ENCODE peak calls at places on chromosomes 6 and 20, in seven cellular contexts. W, Z, K, R, L, V and Q are unnamed samples.

GRCh38 chr6:41098366-41098765 is 25.6 kb downstream of the NFYA start:
- DNase-seq in W (no peak), Z (peak; percentile 52), K (no peak), R (no peak), L (no peak), V (no peak), Q (no peak)

GRCh38 chr6:111210074-111210729 is 122.9 kb downstream of the SLC16A10 start:
- DNase-seq in W (no peak), Z (peak; percentile 81), K (no peak), R (no peak), L (no peak), V (peak; percentile 19), Q (no peak)

GRCh38 chr6:32177182-32177787 is 920 bp upstream of the RNF5 start:
- DNase-seq in W (peak; percentile 49), Z (no peak), K (no peak), R (no peak), L (no peak), V (peak; percentile 7), Q (no peak)

GRCh38 chr6:16846399-16846778 is 85.1 kb upstream of the ATXN1 start:
- DNase-seq in W (no peak), Z (no peak), K (no peak), R (no peak), L (no peak), V (no peak), Q (no peak)

GRCh38 chr20:41769650-41770049 is 151.5 kb upstream of the CHD6 start:
- DNase-seq in W (no peak), Z (no peak), K (no peak), R (no peak), L (no peak), V (no peak), Q (no peak)

GRCh38 chr6:130362128-130362527 is 3.7 kb upstream of the TMEM200A start:
- DNase-seq in W (no peak), Z (no peak), K (no peak), R (no peak), L (no peak), V (no peak), Q (no peak)

GRCh38 chr20:46062151-46062550 is 27.6 kb downstream of the NCOA5 start:
- DNase-seq in W (no peak), Z (no peak), K (no peak), R (no peak), L (no peak), V (no peak), Q (no peak)

GRCh38 chr6:74753883-74754600 is 451.8 kb downstream of the COL12A1 start:
- DNase-seq in W (no peak), Z (no peak), K (peak; percentile 52), R (no peak), L (no peak), V (no peak), Q (no peak)

GRCh38 chr20:20743511-20744169 is 31.2 kb upstream of the RALGAPA2 start:
- DNase-seq in W (no peak), Z (peak; percentile 18), K (no peak), R (no peak), L (no peak), V (peak; percentile 79), Q (no peak)

GRCh38 chr6:36938536-36938935 is 16.0 kb upstream of the PI16 start:
- DNase-seq in W (no peak), Z (peak; percentile 99), K (no peak), R (no peak), L (no peak), V (no peak), Q (no peak)

GRCh38 chr6:6610031-6610591 is 21.6 kb downstream of the LY86 start:
- DNase-seq in W (peak; percentile 34), Z (no peak), K (no peak), R (peak; percentile 25), L (no peak), V (no peak), Q (no peak)

GRCh38 chr6:131828080-131828479 is 20.3 kb downstream of the ENPP1 start:
- DNase-seq in W (no peak), Z (peak; percentile 80), K (no peak), R (no peak), L (no peak), V (no peak), Q (no peak)

GRCh38 chr6:100260584-100260983 is 204.1 kb downstream of the SIM1 start:
- DNase-seq in W (no peak), Z (no peak), K (no peak), R (no peak), L (no peak), V (no peak), Q (no peak)

GRCh38 chr6:69100772-69101171 is 465.7 kb downstream of the ADGRB3 start:
- DNase-seq in W (no peak), Z (no peak), K (no peak), R (no peak), L (no peak), V (no peak), Q (no peak)

GRCh38 chr6:105164418-105164817 is 15.4 kb downstream of the POPDC3 start:
- DNase-seq in W (no peak), Z (peak; percentile 43), K (no peak), R (no peak), L (no peak), V (no peak), Q (no peak)

GRCh38 chr6:15574023-15574422 is 88.8 kb downstream of the DTNBP1 start:
- DNase-seq in W (no peak), Z (no peak), K (no peak), R (no peak), L (no peak), V (no peak), Q (no peak)

GRCh38 chr6:70371454-70372105 is 41.7 kb upstream of the FAM135A start:
- DNase-seq in W (no peak), Z (peak; percentile 83), K (peak; percentile 53), R (no peak), L (no peak), V (peak; percentile 47), Q (no peak)

GRCh38 chr6:42735976-42736375 is 9.9 kb downstream of the TBCC start:
- DNase-seq in W (no peak), Z (no peak), K (no peak), R (no peak), L (no peak), V (no peak), Q (no peak)

GRCh38 chr6:8277769-8278168 is 157.6 kb downstream of the SLC35B3 start:
- DNase-seq in W (no peak), Z (no peak), K (no peak), R (no peak), L (no peak), V (no peak), Q (no peak)

GRCh38 chr6:100475554-100476325 is 11.0 kb upstream of the SIM1 start:
- DNase-seq in W (no peak), Z (no peak), K (no peak), R (no peak), L (no peak), V (no peak), Q (no peak)

GRCh38 chr6:53593001-53593488 is 48.1 kb upstream of the GCLC start:
- DNase-seq in W (no peak), Z (peak; percentile 30), K (no peak), R (no peak), L (no peak), V (no peak), Q (no peak)

GRCh38 chr6:108684809-108685329 is 124.2 kb downstream of the FOXO3 start:
- DNase-seq in W (no peak), Z (no peak), K (no peak), R (no peak), L (no peak), V (no peak), Q (no peak)